ENCODE peak calls at places on chromosomes 6 and 20, in eight cellular contexts. One of them, this sample, is unnamed.

GRCh38 chr20:35821807-35822242 is 50.0 kb downstream of the PHF20 start:
- DNase-seq in sigmoid colon: no peak
- DNase-seq in transverse colon: no peak
- DNase-seq in neural crest cell: no peak
- DNase-seq in astrocyte of the spinal cord: peak; percentile 64
- DNase-seq in lower lobe of right lung: no peak
- DNase-seq in cardiac muscle cell: no peak
- DNase-seq in progenitor cell of endocrine pancreas: no peak
- DNase-seq in this sample: no peak

GRCh38 chr6:158086054-158086705 is 81.9 kb downstream of the SERAC1 start:
- DNase-seq in sigmoid colon: no peak
- DNase-seq in transverse colon: no peak
- DNase-seq in neural crest cell: no peak
- DNase-seq in astrocyte of the spinal cord: peak; percentile 81
- DNase-seq in lower lobe of right lung: no peak
- DNase-seq in cardiac muscle cell: no peak
- DNase-seq in progenitor cell of endocrine pancreas: no peak
- DNase-seq in this sample: no peak

GRCh38 chr6:89216411-89216810 is 747 bp downstream of the GABRR1 start:
- DNase-seq in sigmoid colon: no peak
- DNase-seq in transverse colon: no peak
- DNase-seq in neural crest cell: no peak
- DNase-seq in astrocyte of the spinal cord: no peak
- DNase-seq in lower lobe of right lung: no peak
- DNase-seq in cardiac muscle cell: no peak
- DNase-seq in progenitor cell of endocrine pancreas: no peak
- DNase-seq in this sample: no peak

GRCh38 chr20:53866787-53867740 is 203.3 kb downstream of the BCAS1 start:
- DNase-seq in sigmoid colon: no peak
- DNase-seq in transverse colon: no peak
- DNase-seq in neural crest cell: no peak
- DNase-seq in astrocyte of the spinal cord: peak; percentile 18
- DNase-seq in lower lobe of right lung: no peak
- DNase-seq in cardiac muscle cell: no peak
- DNase-seq in progenitor cell of endocrine pancreas: no peak
- DNase-seq in this sample: no peak

GRCh38 chr20:52010541-52010940 is 181.0 kb downstream of the ZFP64 start:
- DNase-seq in sigmoid colon: no peak
- DNase-seq in transverse colon: no peak
- DNase-seq in neural crest cell: no peak
- DNase-seq in astrocyte of the spinal cord: no peak
- DNase-seq in lower lobe of right lung: no peak
- DNase-seq in cardiac muscle cell: no peak
- DNase-seq in progenitor cell of endocrine pancreas: no peak
- DNase-seq in this sample: no peak

GRCh38 chr6:31114970-31115849 is 610 bp downstream of the PSORS1C1 start:
- DNase-seq in sigmoid colon: no peak
- DNase-seq in transverse colon: no peak
- DNase-seq in neural crest cell: no peak
- DNase-seq in astrocyte of the spinal cord: peak; percentile 69
- DNase-seq in lower lobe of right lung: no peak
- DNase-seq in cardiac muscle cell: no peak
- DNase-seq in progenitor cell of endocrine pancreas: no peak
- DNase-seq in this sample: no peak

GRCh38 chr20:3808141-3808479 is 12.0 kb downstream of the CDC25B start:
- DNase-seq in sigmoid colon: peak; percentile 96
- DNase-seq in transverse colon: peak; percentile 89
- DNase-seq in neural crest cell: no peak
- DNase-seq in astrocyte of the spinal cord: peak; percentile 93
- DNase-seq in lower lobe of right lung: peak; percentile 85
- DNase-seq in cardiac muscle cell: no peak
- DNase-seq in progenitor cell of endocrine pancreas: no peak
- DNase-seq in this sample: no peak

GRCh38 chr6:167402195-167402686 is 77.4 kb downstream of the TTLL2 start:
- DNase-seq in sigmoid colon: no peak
- DNase-seq in transverse colon: no peak
- DNase-seq in neural crest cell: no peak
- DNase-seq in astrocyte of the spinal cord: no peak
- DNase-seq in lower lobe of right lung: no peak
- DNase-seq in cardiac muscle cell: no peak
- DNase-seq in progenitor cell of endocrine pancreas: no peak
- DNase-seq in this sample: no peak

GRCh38 chr20:55919319-55919718 is 86.0 kb downstream of the CBLN4 start:
- DNase-seq in sigmoid colon: no peak
- DNase-seq in transverse colon: no peak
- DNase-seq in neural crest cell: no peak
- DNase-seq in astrocyte of the spinal cord: no peak
- DNase-seq in lower lobe of right lung: no peak
- DNase-seq in cardiac muscle cell: no peak
- DNase-seq in progenitor cell of endocrine pancreas: no peak
- DNase-seq in this sample: no peak

GRCh38 chr6:56772737-56773184 is 130.1 kb upstream of the DST start:
- DNase-seq in sigmoid colon: peak; percentile 78
- DNase-seq in transverse colon: no peak
- DNase-seq in neural crest cell: no peak
- DNase-seq in astrocyte of the spinal cord: peak; percentile 91
- DNase-seq in lower lobe of right lung: no peak
- DNase-seq in cardiac muscle cell: no peak
- DNase-seq in progenitor cell of endocrine pancreas: no peak
- DNase-seq in this sample: no peak

GRCh38 chr6:142744836-142745235 is 200.1 kb downstream of the HIVEP2 start:
- DNase-seq in sigmoid colon: no peak
- DNase-seq in transverse colon: no peak
- DNase-seq in neural crest cell: no peak
- DNase-seq in astrocyte of the spinal cord: no peak
- DNase-seq in lower lobe of right lung: no peak
- DNase-seq in cardiac muscle cell: no peak
- DNase-seq in progenitor cell of endocrine pancreas: no peak
- DNase-seq in this sample: no peak

GRCh38 chr6:142749556-142749955 is 195.4 kb downstream of the HIVEP2 start:
- DNase-seq in sigmoid colon: no peak
- DNase-seq in transverse colon: no peak
- DNase-seq in neural crest cell: no peak
- DNase-seq in astrocyte of the spinal cord: no peak
- DNase-seq in lower lobe of right lung: no peak
- DNase-seq in cardiac muscle cell: no peak
- DNase-seq in progenitor cell of endocrine pancreas: no peak
- DNase-seq in this sample: no peak

GRCh38 chr6:142752348-142752747 is 192.6 kb downstream of the HIVEP2 start:
- DNase-seq in sigmoid colon: no peak
- DNase-seq in transverse colon: no peak
- DNase-seq in neural crest cell: no peak
- DNase-seq in astrocyte of the spinal cord: no peak
- DNase-seq in lower lobe of right lung: no peak
- DNase-seq in cardiac muscle cell: no peak
- DNase-seq in progenitor cell of endocrine pancreas: no peak
- DNase-seq in this sample: no peak

GRCh38 chr6:142751452-142751851 is 193.5 kb downstream of the HIVEP2 start:
- DNase-seq in sigmoid colon: no peak
- DNase-seq in transverse colon: no peak
- DNase-seq in neural crest cell: no peak
- DNase-seq in astrocyte of the spinal cord: no peak
- DNase-seq in lower lobe of right lung: no peak
- DNase-seq in cardiac muscle cell: no peak
- DNase-seq in progenitor cell of endocrine pancreas: no peak
- DNase-seq in this sample: no peak

DNA sequence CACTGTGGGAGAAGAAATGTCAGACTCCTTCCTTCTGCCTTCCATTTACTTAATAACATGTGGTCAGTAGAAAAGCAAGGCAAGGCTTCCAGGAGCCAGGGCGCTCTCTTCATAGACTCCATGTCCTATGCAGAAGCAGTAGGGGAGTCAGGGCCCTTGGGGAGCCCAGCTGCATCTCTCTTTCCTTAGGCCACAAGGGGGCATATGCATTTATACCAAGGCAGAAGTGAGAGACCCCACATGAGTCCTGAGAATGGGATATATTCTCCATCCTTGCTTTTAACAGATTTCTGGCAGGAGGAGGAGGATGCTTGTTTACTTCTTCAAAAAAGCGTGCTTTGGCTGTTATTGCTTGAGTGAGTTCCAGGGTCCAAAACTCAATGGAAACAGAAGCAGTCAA is 198.5 kb downstream of the HIVEP2 start:
- DNase-seq in sigmoid colon: no peak
- DNase-seq in transverse colon: no peak
- DNase-seq in neural crest cell: no peak
- DNase-seq in astrocyte of the spinal cord: peak; percentile 41
- DNase-seq in lower lobe of right lung: no peak
- DNase-seq in cardiac muscle cell: peak; percentile 77
- DNase-seq in progenitor cell of endocrine pancreas: peak; percentile 14
- DNase-seq in this sample: no peak
- TF ChIP-seq CTCF in sigmoid colon: no peak
- TF ChIP-seq CTCF in transverse colon: peak; percentile 33
- TF ChIP-seq CTCF in neural crest cell: peak; percentile 51
- TF ChIP-seq CTCF in astrocyte of the spinal cord: peak; percentile 57
- TF ChIP-seq CTCF in lower lobe of right lung: peak; percentile 43
- TF ChIP-seq CTCF in cardiac muscle cell: peak; percentile 43
- TF ChIP-seq CTCF in progenitor cell of endocrine pancreas: peak; percentile 61
- TF ChIP-seq CTCF in this sample: peak; percentile 56

DNA sequence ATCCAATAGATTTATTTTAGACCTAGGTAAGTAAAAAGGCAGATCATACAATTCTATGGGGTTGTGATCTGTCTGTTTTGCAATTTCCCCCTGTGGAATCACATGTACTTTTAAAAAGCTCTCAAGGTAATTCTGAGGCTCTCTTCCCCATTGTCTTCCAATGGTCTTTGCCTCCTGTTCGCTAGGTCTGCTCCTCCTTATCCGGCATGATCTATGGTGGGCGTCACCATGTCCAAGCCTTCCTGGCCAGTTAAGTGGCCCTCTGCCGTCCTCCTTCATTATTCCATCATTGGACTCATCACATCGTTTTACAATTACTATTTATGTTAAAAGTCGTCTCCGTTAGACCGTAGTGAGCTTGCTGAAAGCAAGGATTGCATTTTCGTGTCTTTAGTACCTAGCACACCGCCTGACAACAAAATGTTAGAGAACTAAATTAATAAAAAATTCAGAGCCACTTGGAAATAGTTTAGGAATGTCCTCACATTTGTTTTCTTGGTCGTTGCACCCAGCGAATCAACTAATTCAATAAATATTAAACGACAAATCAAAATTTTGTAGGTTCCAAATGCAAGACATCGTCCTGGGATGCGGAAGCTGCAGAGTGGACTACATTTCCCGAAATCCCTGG is 2.2 kb upstream of the STXBP5 start:
- DNase-seq in sigmoid colon: no peak
- DNase-seq in transverse colon: peak; percentile 21
- DNase-seq in neural crest cell: no peak
- DNase-seq in astrocyte of the spinal cord: peak; percentile 60
- DNase-seq in lower lobe of right lung: no peak
- DNase-seq in cardiac muscle cell: no peak
- DNase-seq in progenitor cell of endocrine pancreas: no peak
- DNase-seq in this sample: no peak
- TF ChIP-seq CTCF in sigmoid colon: no peak
- TF ChIP-seq CTCF in transverse colon: no peak
- TF ChIP-seq CTCF in neural crest cell: no peak
- TF ChIP-seq CTCF in astrocyte of the spinal cord: no peak
- TF ChIP-seq CTCF in lower lobe of right lung: no peak
- TF ChIP-seq CTCF in cardiac muscle cell: no peak
- TF ChIP-seq CTCF in progenitor cell of endocrine pancreas: no peak
- TF ChIP-seq CTCF in this sample: no peak

GRCh38 chr20:62705626-62706025 is 3.0 kb upstream of the NTSR1 start:
- DNase-seq in sigmoid colon: no peak
- DNase-seq in transverse colon: no peak
- DNase-seq in neural crest cell: no peak
- DNase-seq in astrocyte of the spinal cord: no peak
- DNase-seq in lower lobe of right lung: no peak
- DNase-seq in cardiac muscle cell: no peak
- DNase-seq in progenitor cell of endocrine pancreas: no peak
- DNase-seq in this sample: no peak

GRCh38 chr20:62702886-62703852 is 5.5 kb upstream of the NTSR1 start:
- DNase-seq in sigmoid colon: peak; percentile 83
- DNase-seq in transverse colon: no peak
- DNase-seq in neural crest cell: no peak
- DNase-seq in astrocyte of the spinal cord: peak; percentile 86
- DNase-seq in lower lobe of right lung: no peak
- DNase-seq in cardiac muscle cell: no peak
- DNase-seq in progenitor cell of endocrine pancreas: no peak
- DNase-seq in this sample: no peak

GRCh38 chr20:62706344-62706743 is 2.3 kb upstream of the NTSR1 start:
- DNase-seq in sigmoid colon: no peak
- DNase-seq in transverse colon: no peak
- DNase-seq in neural crest cell: no peak
- DNase-seq in astrocyte of the spinal cord: no peak
- DNase-seq in lower lobe of right lung: no peak
- DNase-seq in cardiac muscle cell: no peak
- DNase-seq in progenitor cell of endocrine pancreas: no peak
- DNase-seq in this sample: no peak

GRCh38 chr20:62703853-62704228 is 4.8 kb upstream of the NTSR1 start:
- DNase-seq in sigmoid colon: no peak
- DNase-seq in transverse colon: no peak
- DNase-seq in neural crest cell: no peak
- DNase-seq in astrocyte of the spinal cord: peak; percentile 3
- DNase-seq in lower lobe of right lung: no peak
- DNase-seq in cardiac muscle cell: no peak
- DNase-seq in progenitor cell of endocrine pancreas: no peak
- DNase-seq in this sample: no peak

GRCh38 chr20:62704341-62704948 is 4.2 kb upstream of the NTSR1 start:
- DNase-seq in sigmoid colon: peak; percentile 96
- DNase-seq in transverse colon: peak; percentile 75
- DNase-seq in neural crest cell: no peak
- DNase-seq in astrocyte of the spinal cord: peak; percentile 91
- DNase-seq in lower lobe of right lung: peak; percentile 80
- DNase-seq in cardiac muscle cell: peak; percentile 73
- DNase-seq in progenitor cell of endocrine pancreas: no peak
- DNase-seq in this sample: no peak
- TF ChIP-seq CTCF in sigmoid colon: no peak
- TF ChIP-seq CTCF in transverse colon: no peak
- TF ChIP-seq CTCF in neural crest cell: no peak
- TF ChIP-seq CTCF in astrocyte of the spinal cord: no peak
- TF ChIP-seq CTCF in lower lobe of right lung: no peak
- TF ChIP-seq CTCF in cardiac muscle cell: no peak
- TF ChIP-seq CTCF in progenitor cell of endocrine pancreas: no peak
- TF ChIP-seq CTCF in this sample: no peak

DNA sequence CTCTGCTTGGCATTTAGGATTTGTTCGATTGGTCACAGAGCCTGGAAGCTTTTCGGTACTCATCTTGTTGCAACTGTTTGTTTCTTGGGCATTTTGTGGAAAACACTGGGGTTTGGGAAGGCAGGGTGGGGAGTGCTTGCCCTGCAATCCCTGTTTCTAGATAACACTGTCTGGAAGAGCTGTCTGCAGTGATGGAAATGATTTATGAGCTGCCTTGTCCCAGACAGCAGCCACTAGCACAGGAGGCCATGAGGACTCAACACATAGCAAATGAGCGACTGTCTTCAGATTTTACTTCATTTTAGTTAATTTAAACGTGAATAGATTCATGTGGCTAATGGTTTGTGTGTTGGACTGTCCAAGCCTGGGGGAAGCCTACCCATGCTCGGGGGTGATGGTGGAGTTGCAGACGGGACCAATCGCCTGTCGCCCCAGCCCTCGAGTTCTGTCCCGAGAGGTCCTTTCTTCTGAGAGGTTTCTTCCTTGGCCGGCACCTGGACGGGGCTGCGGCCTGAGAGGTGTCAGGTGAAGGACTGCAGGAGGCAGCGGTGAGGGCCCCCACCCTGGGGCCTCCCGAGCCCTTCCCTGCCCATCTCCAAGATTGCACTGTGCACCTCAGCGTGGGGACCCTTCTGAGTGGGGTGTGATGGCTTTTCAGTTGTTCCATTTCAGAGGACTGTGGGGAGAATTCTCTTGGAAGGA is 55.3 kb downstream of the SMOC2 start:
- DNase-seq in sigmoid colon: no peak
- DNase-seq in transverse colon: no peak
- DNase-seq in neural crest cell: no peak
- DNase-seq in astrocyte of the spinal cord: no peak
- DNase-seq in lower lobe of right lung: no peak
- DNase-seq in cardiac muscle cell: no peak
- DNase-seq in progenitor cell of endocrine pancreas: no peak
- DNase-seq in this sample: no peak
- TF ChIP-seq CTCF in sigmoid colon: no peak
- TF ChIP-seq CTCF in transverse colon: no peak
- TF ChIP-seq CTCF in neural crest cell: no peak
- TF ChIP-seq CTCF in astrocyte of the spinal cord: no peak
- TF ChIP-seq CTCF in lower lobe of right lung: no peak
- TF ChIP-seq CTCF in cardiac muscle cell: no peak
- TF ChIP-seq CTCF in progenitor cell of endocrine pancreas: no peak
- TF ChIP-seq CTCF in this sample: no peak

This sample was measured in CD4-positive, alpha-beta T cell.